ENCODE peak calls at places on chromosomes 12 and 14, in seven cellular contexts. F is GM23248; Q is activated CD8-positive, alpha-beta T cell treated with anti-CD3 and anti-CD28 coated beads for 36 hours; J is CD8-positive, alpha-beta memory T cell; H is PC-3; O is fibroblast of lung; B is head of caudate nucleus. K is an unnamed sample.

GRCh38 chr14:97459180-97459579 is 662.0 kb downstream of the VRK1 start:
- DNase-seq in F (no peak), Q (peak; percentile 57), J (no peak), H (no peak), O (no peak), B (no peak), K (no peak)

GRCh38 chr12:80101126-80101525 is 1.8 kb downstream of the OTOGL start:
- DNase-seq in F (peak; percentile 24), Q (no peak), J (no peak), H (peak; percentile 21), O (no peak), B (no peak), K (no peak)

GRCh38 chr12:124390442-124391116 is 95.7 kb downstream of the RFLNA start:
- DNase-seq in F (peak; percentile 94), Q (no peak), J (no peak), H (peak; percentile 83), O (peak; percentile 74), B (no peak), K (peak; percentile 99)

GRCh38 chr14:104942586-104942985 is 17.9 kb downstream of the PLD4 start:
- DNase-seq in F (no peak), Q (no peak), J (no peak), H (no peak), O (no peak), B (no peak), K (no peak)

GRCh38 chr12:75553398-75553797 is 42.0 kb upstream of the KRR1 start:
- DNase-seq in F (peak; percentile 14), Q (no peak), J (no peak), H (no peak), O (no peak), B (no peak), K (no peak)

GRCh38 chr12:19402743-19403400 is 36.4 kb upstream of the AEBP2 start:
- DNase-seq in F (peak; percentile 49), Q (no peak), J (no peak), H (no peak), O (peak; percentile 73), B (peak; percentile 47), K (no peak)

GRCh38 chr14:93329965-93330608 is 2.7 kb downstream of the BTBD7 start:
- DNase-seq in F (no peak), Q (no peak), J (no peak), H (peak; percentile 22), O (no peak), B (no peak), K (no peak)

GRCh38 chr14:104724981-104725771 is 1.1 kb downstream of the ADSS1 start:
- DNase-seq in F (peak; percentile 63), Q (no peak), J (no peak), H (peak; percentile 32), O (peak; percentile 63), B (no peak), K (peak; percentile 98)

GRCh38 chr12:51847830-51848727 is at the start of gene FIGNL2:
- DNase-seq in F (peak; percentile 35), Q (no peak), J (no peak), H (no peak), O (no peak), B (no peak), K (peak; percentile 91)

GRCh38 chr14:103126873-103127304 is 3.6 kb downstream of the TNFAIP2 start:
- DNase-seq in F (peak; percentile 46), Q (no peak), J (no peak), H (peak; percentile 70), O (no peak), B (peak; percentile 77), K (peak; percentile 82)

GRCh38 chr14:33774866-33775519 is 175.9 kb downstream of the EGLN3 start:
- DNase-seq in F (peak; percentile 56), Q (no peak), J (no peak), H (peak; percentile 49), O (peak; percentile 18), B (peak; percentile 25), K (no peak)

GRCh38 chr12:130337476-130338303 is at the start of gene PIWIL1:
- DNase-seq in F (no peak), Q (no peak), J (no peak), H (no peak), O (no peak), B (no peak), K (peak; percentile 52)

GRCh38 chr14:31037709-31038221 is 11.6 kb upstream of the STRN3 start:
- DNase-seq in F (no peak), Q (no peak), J (no peak), H (no peak), O (no peak), B (no peak), K (no peak)

GRCh38 chr14:32469388-32470160 is 140.5 kb downstream of the AKAP6 start:
- DNase-seq in F (peak; percentile 78), Q (no peak), J (no peak), H (peak; percentile 67), O (peak; percentile 82), B (no peak), K (no peak)

GRCh38 chr12:76790564-76791552 is 26.9 kb downstream of the ZDHHC17 start:
- DNase-seq in F (peak; percentile 46), Q (no peak), J (peak; percentile 30), H (peak; percentile 57), O (peak; percentile 52), B (no peak), K (peak; percentile 66)

GRCh38 chr12:113392988-113393579 is 10.6 kb downstream of the SDS start:
- DNase-seq in F (peak; percentile 21), Q (peak; percentile 7), J (no peak), H (no peak), O (peak; percentile 8), B (peak; percentile 38), K (peak; percentile 75)

GRCh38 chr12:124700810-124701594 is 133.6 kb upstream of the NCOR2 start:
- DNase-seq in F (peak; percentile 69), Q (no peak), J (no peak), H (peak; percentile 30), O (no peak), B (no peak), K (peak; percentile 70)

GRCh38 chr14:23129759-23130316 is 10.8 kb upstream of the CEBPE start:
- DNase-seq in F (no peak), Q (no peak), J (no peak), H (peak; percentile 73), O (no peak), B (no peak), K (peak; percentile 80)

GRCh38 chr12:41899577-41899976 is 245.1 kb downstream of the GXYLT1 start:
- DNase-seq in F (no peak), Q (no peak), J (no peak), H (no peak), O (no peak), B (no peak), K (no peak)

GRCh38 chr14:73696466-73697390 is 17.5 kb downstream of the PNMA1 start:
- DNase-seq in F (peak; percentile 87), Q (peak; percentile 29), J (no peak), H (peak; percentile 97), O (peak; percentile 51), B (no peak), K (peak; percentile 80)

GRCh38 chr12:110022980-110023633 is 23.9 kb downstream of the ANKRD13A start:
- DNase-seq in F (peak; percentile 61), Q (no peak), J (no peak), H (no peak), O (peak; percentile 74), B (no peak), K (peak; percentile 66)

GRCh38 chr12:50242751-50243191 is 40.5 kb downstream of the LIMA1 start:
- DNase-seq in F (peak; percentile 72), Q (no peak), J (no peak), H (peak; percentile 84), O (no peak), B (no peak), K (peak; percentile 53)

GRCh38 chr14:77024171-77024627 is 4.3 kb downstream of the IRF2BPL start:
- DNase-seq in F (peak; percentile 68), Q (peak; percentile 83), J (no peak), H (peak; percentile 76), O (peak; percentile 80), B (peak; percentile 67), K (peak; percentile 80)

GRCh38 chr14:49881296-49882006 is 11.4 kb upstream of the ARF6 start:
- DNase-seq in F (no peak), Q (no peak), J (no peak), H (no peak), O (no peak), B (no peak), K (no peak)

GRCh38 chr14:74491952-74492351 is 1.2 kb downstream of the NPC2 start:
- DNase-seq in F (peak; percentile 64), Q (peak; percentile 25), J (no peak), H (peak; percentile 60), O (peak; percentile 54), B (no peak), K (no peak)

GRCh38 chr14:28142400-28143015 is 624.1 kb upstream of the FOXG1 start:
- DNase-seq in F (no peak), Q (no peak), J (no peak), H (peak; percentile 65), O (peak; percentile 1), B (no peak), K (no peak)

GRCh38 chr12:57244306-57244696 is 6.7 kb downstream of the STAC3 start:
- DNase-seq in F (no peak), Q (no peak), J (no peak), H (no peak), O (no peak), B (no peak), K (no peak)

GRCh38 chr12:84508325-84508861 is 404.2 kb downstream of the SLC6A15 start:
- DNase-seq in F (peak; percentile 95), Q (no peak), J (no peak), H (peak; percentile 86), O (peak; percentile 71), B (no peak), K (peak; percentile 31)

GRCh38 chr14:103318750-103319419 is 15.2 kb upstream of the EIF5 start:
- DNase-seq in F (no peak), Q (no peak), J (no peak), H (no peak), O (no peak), B (no peak), K (no peak)

GRCh38 chr12:93153321-93153720 is 224.2 kb upstream of the EEA1 start:
- DNase-seq in F (peak; percentile 58), Q (no peak), J (no peak), H (peak; percentile 8), O (peak; percentile 56), B (no peak), K (no peak)

GRCh38 chr14:102708494-102708893 is 68.8 kb upstream of the TRAF3 start:
- DNase-seq in F (no peak), Q (no peak), J (no peak), H (no peak), O (no peak), B (no peak), K (no peak)

GRCh38 chr14:90489916-90490726 is 93.3 kb downstream of the CALM1 start:
- DNase-seq in F (peak; percentile 37), Q (no peak), J (no peak), H (no peak), O (no peak), B (no peak), K (no peak)